ENCODE peak calls at places on chromosome 21, in four cellular contexts. One of them, this sample, is unnamed.

GRCh38 chr21:44415073-44416025 is 40.0 kb upstream of the LRRC3 start:
- DNase-seq in H9: peak
- DNase-seq in IMR-90: no peak
- DNase-seq in H1: no peak
- DNase-seq in this sample: peak

GRCh38 chr21:16535100-16535418 is 805.3 kb downstream of the USP25 start:
- DNase-seq in H9: no peak
- DNase-seq in IMR-90: peak
- DNase-seq in H1: no peak
- DNase-seq in this sample: no peak

GRCh38 chr21:24895885-24896734 is 711.2 kb downstream of the MRPL39 start:
- DNase-seq in H9: no peak
- DNase-seq in IMR-90: peak
- DNase-seq in H1: no peak
- DNase-seq in this sample: peak

GRCh38 chr21:39033878-39034589 is 149.2 kb downstream of the PSMG1 start:
- DNase-seq in H9: no peak
- DNase-seq in IMR-90: no peak
- DNase-seq in H1: no peak
- DNase-seq in this sample: no peak

GRCh38 chr21:31557956-31558838 is 101.3 kb upstream of the SOD1 start:
- DNase-seq in H9: peak
- DNase-seq in IMR-90: no peak
- DNase-seq in H1: no peak
- DNase-seq in this sample: peak

GRCh38 chr21:44376606-44377005 is 23.2 kb downstream of the TRPM2 start:
- DNase-seq in H9: no peak
- DNase-seq in IMR-90: no peak
- DNase-seq in H1: no peak
- DNase-seq in this sample: no peak

GRCh38 chr21:33411949-33412430 is 8.8 kb downstream of the IFNGR2 start:
- DNase-seq in H9: no peak
- DNase-seq in IMR-90: no peak
- DNase-seq in H1: no peak
- DNase-seq in this sample: no peak

GRCh38 chr21:38938343-38938742 is 132.6 kb downstream of the ETS2 start:
- DNase-seq in H9: no peak
- DNase-seq in IMR-90: peak
- DNase-seq in H1: no peak
- DNase-seq in this sample: peak

GRCh38 chr21:32562426-32562825 is 22.9 kb downstream of the TCP10L start:
- DNase-seq in H9: peak
- DNase-seq in IMR-90: peak
- DNase-seq in H1: no peak
- DNase-seq in this sample: peak

GRCh38 chr21:39353295-39353694 is 4.4 kb upstream of the HMGN1 start:
- DNase-seq in H9: no peak
- DNase-seq in IMR-90: peak
- DNase-seq in H1: no peak
- DNase-seq in this sample: no peak

GRCh38 chr21:43921979-43922945 is 57.2 kb downstream of the AGPAT3 start:
- DNase-seq in H9: no peak
- DNase-seq in IMR-90: peak
- DNase-seq in H1: no peak
- DNase-seq in this sample: peak

GRCh38 chr21:33849839-33850238 is 65.8 kb downstream of the ATP5PO start:
- DNase-seq in H9: no peak
- DNase-seq in IMR-90: no peak
- DNase-seq in H1: no peak
- DNase-seq in this sample: no peak

GRCh38 chr21:25635310-25635709 is 3.7 kb upstream of the JAM2 start:
- DNase-seq in H9: no peak
- DNase-seq in IMR-90: no peak
- DNase-seq in H1: no peak
- DNase-seq in this sample: no peak

GRCh38 chr21:34017127-34017961 is 56.0 kb upstream of the MRPS6 start:
- DNase-seq in H9: no peak
- DNase-seq in IMR-90: no peak
- DNase-seq in H1: no peak
- DNase-seq in this sample: no peak

GRCh38 chr21:35461700-35462099 is 412.6 kb upstream of the RUNX1 start:
- DNase-seq in H9: no peak
- DNase-seq in IMR-90: no peak
- DNase-seq in H1: no peak
- DNase-seq in this sample: no peak

GRCh38 chr21:33968082-33968997 is 52.7 kb upstream of the ATP5PO start:
- DNase-seq in H9: no peak
- DNase-seq in IMR-90: peak
- DNase-seq in H1: no peak
- DNase-seq in this sample: peak

GRCh38 chr21:45580576-45581321 is 38.5 kb upstream of the SLC19A1 start:
- DNase-seq in H9: no peak
- DNase-seq in IMR-90: no peak
- DNase-seq in H1: no peak
- DNase-seq in this sample: peak
- H3K23ac ChIP-seq in H9: no peak
- H3K23ac ChIP-seq in IMR-90: no peak
- H3K23ac ChIP-seq in H1: no peak
- H3K23ac ChIP-seq in this sample: no peak

GRCh38 chr21:29741761-29742160 is 198.0 kb downstream of the GRIK1 start:
- DNase-seq in H9: no peak
- DNase-seq in IMR-90: no peak
- DNase-seq in H1: no peak
- DNase-seq in this sample: no peak

GRCh38 chr21:29738730-29739129 is 201.1 kb downstream of the GRIK1 start:
- DNase-seq in H9: no peak
- DNase-seq in IMR-90: no peak
- DNase-seq in H1: no peak
- DNase-seq in this sample: no peak

GRCh38 chr21:29737188-29737587 is 202.6 kb downstream of the GRIK1 start:
- DNase-seq in H9: no peak
- DNase-seq in IMR-90: no peak
- DNase-seq in H1: no peak
- DNase-seq in this sample: no peak
- H3K56ac ChIP-seq in H9: no peak
- H3K56ac ChIP-seq in IMR-90: no peak
- H3K56ac ChIP-seq in H1: no peak
- H3K56ac ChIP-seq in this sample: no peak

GRCh38 chr21:14962217-14962616 is 102.6 kb downstream of the NRIP1 start:
- DNase-seq in H9: no peak
- DNase-seq in IMR-90: no peak
- DNase-seq in H1: no peak
- DNase-seq in this sample: no peak

GRCh38 chr21:14957836-14958235 is 107.0 kb downstream of the NRIP1 start:
- DNase-seq in H9: no peak
- DNase-seq in IMR-90: peak
- DNase-seq in H1: no peak
- DNase-seq in this sample: no peak

GRCh38 chr21:14955936-14956520 is 108.8 kb downstream of the NRIP1 start:
- DNase-seq in H9: no peak
- DNase-seq in IMR-90: no peak
- DNase-seq in H1: no peak
- DNase-seq in this sample: no peak

GRCh38 chr21:14956826-14957225 is 108.0 kb downstream of the NRIP1 start:
- DNase-seq in H9: no peak
- DNase-seq in IMR-90: peak
- DNase-seq in H1: no peak
- DNase-seq in this sample: no peak

DNA sequence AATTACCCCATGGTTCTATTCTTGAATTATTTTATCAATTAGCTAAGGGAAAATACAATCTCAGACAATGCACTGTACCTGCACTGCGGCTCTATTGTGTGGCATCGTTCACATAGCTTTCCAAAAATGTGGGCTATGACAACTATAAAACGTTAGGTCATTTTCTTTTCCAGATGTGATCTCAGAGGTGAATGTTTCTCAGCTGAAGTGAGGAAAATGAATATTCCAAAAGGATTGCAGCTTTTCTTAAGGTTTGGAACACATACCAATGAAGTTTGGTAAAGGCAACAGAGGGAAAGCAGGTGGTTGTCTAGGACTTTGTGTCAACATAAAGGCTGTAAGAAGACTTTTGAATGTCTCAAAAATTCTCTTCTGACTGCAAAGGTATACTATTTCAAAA is 105.5 kb downstream of the NRIP1 start:
- DNase-seq in H9: no peak
- DNase-seq in IMR-90: peak
- DNase-seq in H1: no peak
- DNase-seq in this sample: no peak
- H3K23ac ChIP-seq in H9: no peak
- H3K23ac ChIP-seq in IMR-90: no peak
- H3K23ac ChIP-seq in H1: no peak
- H3K23ac ChIP-seq in this sample: no peak

GRCh38 chr21:46083271-46084040 is 14.5 kb upstream of the COL6A2 start:
- DNase-seq in H9: peak
- DNase-seq in IMR-90: no peak
- DNase-seq in H1: no peak
- DNase-seq in this sample: no peak
- H3K56ac ChIP-seq in H9: no peak
- H3K56ac ChIP-seq in IMR-90: no peak
- H3K56ac ChIP-seq in H1: no peak
- H3K56ac ChIP-seq in this sample: no peak

GRCh38 chr21:41390043-41390639 is 28.3 kb downstream of the MX2 start:
- DNase-seq in H9: no peak
- DNase-seq in IMR-90: no peak
- DNase-seq in H1: no peak
- DNase-seq in this sample: no peak

GRCh38 chr21:41397416-41397815 is 28.6 kb upstream of the MX1 start:
- DNase-seq in H9: peak
- DNase-seq in IMR-90: no peak
- DNase-seq in H1: no peak
- DNase-seq in this sample: no peak

GRCh38 chr21:41396452-41397107 is 29.5 kb upstream of the MX1 start:
- DNase-seq in H9: peak
- DNase-seq in IMR-90: no peak
- DNase-seq in H1: no peak
- DNase-seq in this sample: peak

GRCh38 chr21:41398251-41398650 is 27.8 kb upstream of the MX1 start:
- DNase-seq in H9: no peak
- DNase-seq in IMR-90: no peak
- DNase-seq in H1: no peak
- DNase-seq in this sample: no peak

GRCh38 chr21:41393876-41394465 is 32.1 kb upstream of the MX1 start:
- DNase-seq in H9: peak
- DNase-seq in IMR-90: no peak
- DNase-seq in H1: no peak
- DNase-seq in this sample: no peak
- H3K23ac ChIP-seq in H9: no peak
- H3K23ac ChIP-seq in IMR-90: no peak
- H3K23ac ChIP-seq in H1: no peak
- H3K23ac ChIP-seq in this sample: no peak

GRCh38 chr21:28133116-28133515 is 859.6 kb downstream of the LTN1 start:
- DNase-seq in H9: no peak
- DNase-seq in IMR-90: no peak
- DNase-seq in H1: no peak
- DNase-seq in this sample: no peak

GRCh38 chr21:28124541-28124940 is 868.1 kb downstream of the LTN1 start:
- DNase-seq in H9: no peak
- DNase-seq in IMR-90: peak
- DNase-seq in H1: no peak
- DNase-seq in this sample: no peak

GRCh38 chr21:28132713-28133112 is 860.0 kb downstream of the LTN1 start:
- DNase-seq in H9: no peak
- DNase-seq in IMR-90: peak
- DNase-seq in H1: no peak
- DNase-seq in this sample: no peak

GRCh38 chr21:28126521-28127317 is 866.0 kb downstream of the LTN1 start:
- DNase-seq in H9: no peak
- DNase-seq in IMR-90: no peak
- DNase-seq in H1: no peak
- DNase-seq in this sample: no peak

DNA sequence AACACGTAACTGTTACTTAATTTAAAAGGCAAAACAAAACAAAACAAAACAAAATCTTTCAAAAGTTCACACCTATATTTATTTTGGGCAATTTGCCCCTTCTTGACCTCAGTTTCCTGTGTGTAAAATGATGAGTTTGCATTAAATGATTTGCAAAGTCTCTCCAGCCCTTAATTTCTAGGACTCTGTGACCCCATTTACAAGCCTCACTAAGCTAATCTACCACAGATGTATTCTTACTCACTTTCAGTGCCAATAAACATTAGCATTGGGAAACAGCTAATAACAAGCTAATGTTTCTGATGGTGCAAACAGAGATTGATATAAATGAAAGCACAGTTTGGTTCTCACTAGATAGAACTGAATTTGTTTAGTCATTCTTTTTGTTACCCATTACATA is 865.3 kb downstream of the LTN1 start:
- DNase-seq in H9: no peak
- DNase-seq in IMR-90: peak
- DNase-seq in H1: no peak
- DNase-seq in this sample: no peak
- H3K56ac ChIP-seq in H9: no peak
- H3K56ac ChIP-seq in IMR-90: peak
- H3K56ac ChIP-seq in H1: no peak
- H3K56ac ChIP-seq in this sample: no peak

DNA sequence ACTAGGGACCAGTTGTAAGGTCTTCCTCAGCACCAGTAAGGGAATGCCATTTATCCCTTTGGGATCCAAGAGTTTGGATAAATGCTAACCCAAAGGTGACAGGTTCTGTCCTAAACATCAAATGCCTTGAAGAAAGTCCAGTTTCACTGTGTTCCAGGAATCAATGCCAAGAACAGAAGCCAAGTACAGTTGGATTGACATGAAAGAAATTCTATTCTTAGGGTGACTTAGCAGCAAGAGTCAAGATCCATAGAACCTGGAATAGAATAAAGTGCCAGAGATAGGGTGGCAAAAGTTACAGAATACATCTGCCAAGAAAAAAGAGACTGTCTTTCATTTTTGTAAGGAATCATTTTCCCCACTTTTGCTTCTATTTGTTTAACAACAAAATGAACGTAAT is 94.9 kb upstream of the ADAMTS5 start:
- DNase-seq in H9: no peak
- DNase-seq in IMR-90: no peak
- DNase-seq in H1: no peak
- DNase-seq in this sample: no peak
- H3K23ac ChIP-seq in H9: no peak
- H3K23ac ChIP-seq in IMR-90: no peak
- H3K23ac ChIP-seq in H1: no peak
- H3K23ac ChIP-seq in this sample: no peak

GRCh38 chr21:21028275-21028814 is 30.1 kb downstream of the NCAM2 start:
- DNase-seq in H9: no peak
- DNase-seq in IMR-90: no peak
- DNase-seq in H1: no peak
- DNase-seq in this sample: no peak
- H3K56ac ChIP-seq in H9: no peak
- H3K56ac ChIP-seq in IMR-90: no peak
- H3K56ac ChIP-seq in H1: no peak
- H3K56ac ChIP-seq in this sample: no peak

This sample was measured in mesendoderm.